ENCODE peak calls at places on chromosomes 4 and X, in eight cellular contexts. One of them, this sample, is unnamed.

GRCh38 chr4:169266081-169266480 is 4.7 kb downstream of the SH3RF1 start:
- DNase-seq in AG09309: no peak
- DNase-seq in esophagus squamous epithelium: no peak
- DNase-seq in neural progenitor cell: no peak
- DNase-seq in body of pancreas: no peak
- DNase-seq in mesenchymal stem cell: no peak
- DNase-seq in AG04449: no peak
- DNase-seq in astrocyte of the spinal cord: no peak
- DNase-seq in this sample: no peak

GRCh38 chrX:149992918-149993317 is 54.6 kb upstream of the EOLA2 start:
- DNase-seq in esophagus squamous epithelium: no peak
- DNase-seq in mesenchymal stem cell: no peak
- DNase-seq in AG09309: no peak
- DNase-seq in AG04449: no peak
- DNase-seq in body of pancreas: no peak
- DNase-seq in neural progenitor cell: no peak
- DNase-seq in astrocyte of the spinal cord: no peak
- DNase-seq in this sample: no peak

GRCh38 chrX:133655914-133656265 is 240.6 kb upstream of the GPC4 start:
- DNase-seq in AG09309: no peak
- DNase-seq in mesenchymal stem cell: peak
- DNase-seq in body of pancreas: no peak
- DNase-seq in esophagus squamous epithelium: no peak
- DNase-seq in neural progenitor cell: no peak
- DNase-seq in astrocyte of the spinal cord: no peak
- DNase-seq in AG04449: no peak
- DNase-seq in this sample: no peak

GRCh38 chr4:22356996-22357596 is 158.8 kb downstream of the ADGRA3 start:
- DNase-seq in esophagus squamous epithelium: no peak
- DNase-seq in AG09309: peak
- DNase-seq in body of pancreas: no peak
- DNase-seq in AG04449: no peak
- DNase-seq in mesenchymal stem cell: peak
- DNase-seq in neural progenitor cell: no peak
- DNase-seq in astrocyte of the spinal cord: peak
- DNase-seq in this sample: peak

GRCh38 chr4:3442959-3443749 is 1.4 kb downstream of the HGFAC start:
- DNase-seq in AG09309: no peak
- DNase-seq in body of pancreas: no peak
- DNase-seq in AG04449: no peak
- DNase-seq in esophagus squamous epithelium: no peak
- DNase-seq in neural progenitor cell: peak
- DNase-seq in mesenchymal stem cell: peak
- DNase-seq in astrocyte of the spinal cord: no peak
- DNase-seq in this sample: peak

GRCh38 chr4:7960790-7961655 is 21.4 kb upstream of the AFAP1 start:
- DNase-seq in mesenchymal stem cell: peak
- DNase-seq in body of pancreas: peak
- DNase-seq in AG04449: peak
- DNase-seq in AG09309: peak
- DNase-seq in astrocyte of the spinal cord: peak
- DNase-seq in neural progenitor cell: no peak
- DNase-seq in esophagus squamous epithelium: no peak
- DNase-seq in this sample: no peak

GRCh38 chrX:131836161-131836560 is 186.9 kb upstream of the STK26 start:
- DNase-seq in body of pancreas: no peak
- DNase-seq in mesenchymal stem cell: no peak
- DNase-seq in astrocyte of the spinal cord: no peak
- DNase-seq in AG09309: no peak
- DNase-seq in neural progenitor cell: no peak
- DNase-seq in AG04449: no peak
- DNase-seq in esophagus squamous epithelium: no peak
- DNase-seq in this sample: no peak

GRCh38 chr4:61149278-61149677 is 50.8 kb upstream of the ADGRL3 start:
- DNase-seq in astrocyte of the spinal cord: peak
- DNase-seq in mesenchymal stem cell: peak
- DNase-seq in AG09309: no peak
- DNase-seq in neural progenitor cell: no peak
- DNase-seq in esophagus squamous epithelium: no peak
- DNase-seq in AG04449: no peak
- DNase-seq in body of pancreas: no peak
- DNase-seq in this sample: no peak

GRCh38 chrX:152405561-152405960 is 45.6 kb downstream of the GABRA3 start:
- DNase-seq in body of pancreas: no peak
- DNase-seq in AG09309: no peak
- DNase-seq in astrocyte of the spinal cord: no peak
- DNase-seq in AG04449: no peak
- DNase-seq in neural progenitor cell: no peak
- DNase-seq in mesenchymal stem cell: no peak
- DNase-seq in esophagus squamous epithelium: no peak
- DNase-seq in this sample: peak

GRCh38 chr4:134278675-134279074 is 77.1 kb upstream of the PABPC4L start:
- DNase-seq in AG09309: no peak
- DNase-seq in body of pancreas: no peak
- DNase-seq in mesenchymal stem cell: peak
- DNase-seq in esophagus squamous epithelium: no peak
- DNase-seq in neural progenitor cell: no peak
- DNase-seq in AG04449: no peak
- DNase-seq in astrocyte of the spinal cord: no peak
- DNase-seq in this sample: no peak

GRCh38 chr4:176444741-176445140 is 125.0 kb downstream of the SPCS3 start:
- DNase-seq in AG09309: peak
- DNase-seq in mesenchymal stem cell: peak
- DNase-seq in neural progenitor cell: no peak
- DNase-seq in AG04449: no peak
- DNase-seq in esophagus squamous epithelium: no peak
- DNase-seq in body of pancreas: no peak
- DNase-seq in astrocyte of the spinal cord: peak
- DNase-seq in this sample: no peak

GRCh38 chr4:176439611-176440010 is 119.8 kb downstream of the SPCS3 start:
- DNase-seq in astrocyte of the spinal cord: no peak
- DNase-seq in body of pancreas: no peak
- DNase-seq in AG09309: no peak
- DNase-seq in mesenchymal stem cell: no peak
- DNase-seq in neural progenitor cell: no peak
- DNase-seq in AG04449: no peak
- DNase-seq in esophagus squamous epithelium: no peak
- DNase-seq in this sample: no peak

GRCh38 chr4:176441594-176441993 is 121.8 kb downstream of the SPCS3 start:
- DNase-seq in body of pancreas: no peak
- DNase-seq in AG04449: no peak
- DNase-seq in mesenchymal stem cell: no peak
- DNase-seq in AG09309: no peak
- DNase-seq in esophagus squamous epithelium: no peak
- DNase-seq in astrocyte of the spinal cord: no peak
- DNase-seq in neural progenitor cell: no peak
- DNase-seq in this sample: no peak

GRCh38 chr4:176443117-176443516 is 123.4 kb downstream of the SPCS3 start:
- DNase-seq in AG09309: peak
- DNase-seq in body of pancreas: no peak
- DNase-seq in AG04449: peak
- DNase-seq in esophagus squamous epithelium: no peak
- DNase-seq in astrocyte of the spinal cord: peak
- DNase-seq in neural progenitor cell: no peak
- DNase-seq in mesenchymal stem cell: peak
- DNase-seq in this sample: no peak

DNA sequence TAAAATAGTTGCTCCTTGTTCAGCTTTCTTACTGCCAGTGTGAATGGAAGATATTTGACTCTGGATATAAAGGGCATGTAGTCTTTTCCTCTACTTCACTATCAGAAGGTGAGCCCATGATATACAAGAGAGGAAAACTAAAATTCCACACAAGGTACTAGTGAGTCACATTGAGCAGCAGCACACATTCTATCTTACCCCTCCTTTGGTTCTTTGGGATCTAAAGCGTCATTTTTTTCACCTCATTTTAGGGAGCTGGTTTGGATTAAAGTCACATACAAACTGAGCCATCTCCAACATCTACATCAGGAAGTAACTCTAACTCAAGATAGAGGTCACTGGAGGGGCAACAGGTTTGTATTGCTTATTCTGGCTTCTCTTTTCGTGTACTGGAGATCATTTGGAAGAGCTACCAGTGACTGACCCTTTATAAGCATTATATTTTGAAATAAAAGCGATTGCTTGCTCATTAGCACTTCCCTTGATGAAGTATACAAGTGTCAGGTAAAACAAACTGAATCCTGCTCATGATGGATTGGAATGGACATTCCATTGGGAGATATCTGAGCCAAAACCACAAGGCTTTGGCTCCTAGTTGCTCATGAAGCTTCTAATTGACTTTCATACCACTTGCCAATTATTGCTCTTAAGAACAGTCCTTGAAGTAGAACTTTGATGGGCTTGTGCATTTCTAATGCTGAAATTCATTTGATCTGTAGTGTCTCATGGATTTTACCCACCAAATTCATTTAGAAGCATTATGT is 124.1 kb downstream of the SPCS3 start:
- DNase-seq in body of pancreas: no peak
- DNase-seq in esophagus squamous epithelium: no peak
- DNase-seq in AG09309: peak
- DNase-seq in astrocyte of the spinal cord: peak
- DNase-seq in mesenchymal stem cell: peak
- DNase-seq in neural progenitor cell: no peak
- DNase-seq in AG04449: no peak
- DNase-seq in this sample: no peak
- H3K4me3 ChIP-seq in body of pancreas: no peak
- H3K4me3 ChIP-seq in esophagus squamous epithelium: no peak
- H3K4me3 ChIP-seq in AG09309: no peak
- H3K4me3 ChIP-seq in astrocyte of the spinal cord: no peak
- H3K4me3 ChIP-seq in mesenchymal stem cell: no peak
- H3K4me3 ChIP-seq in neural progenitor cell: no peak
- H3K4me3 ChIP-seq in AG04449: no peak
- H3K4me3 ChIP-seq in this sample: no peak

DNA sequence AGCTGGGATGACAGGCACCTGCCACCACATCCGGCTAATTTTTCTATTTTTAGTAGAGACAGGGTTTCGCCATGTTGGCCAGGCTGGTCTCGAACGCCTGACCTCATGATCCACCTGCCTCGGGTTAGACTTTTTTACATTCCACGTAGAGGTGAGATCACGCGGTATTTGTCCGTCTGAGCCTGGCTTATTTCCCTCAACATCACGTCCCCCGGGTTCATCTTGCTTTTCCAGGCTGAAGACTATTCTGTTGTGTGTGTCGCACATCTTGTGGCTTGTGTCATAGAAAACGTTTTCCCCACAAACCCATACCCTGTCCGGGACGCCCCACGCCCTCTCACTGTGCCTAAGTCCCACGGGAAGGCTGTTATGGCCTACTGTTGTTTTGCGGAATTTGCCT is 185.3 kb downstream of the CRLF2 start:
- DNase-seq in AG04449: no peak
- DNase-seq in neural progenitor cell: no peak
- DNase-seq in astrocyte of the spinal cord: no peak
- DNase-seq in mesenchymal stem cell: no peak
- DNase-seq in esophagus squamous epithelium: no peak
- DNase-seq in AG09309: no peak
- DNase-seq in body of pancreas: no peak
- DNase-seq in this sample: no peak
- H3K4me3 ChIP-seq in AG04449: no peak
- H3K4me3 ChIP-seq in neural progenitor cell: no peak
- H3K4me3 ChIP-seq in astrocyte of the spinal cord: no peak
- H3K4me3 ChIP-seq in mesenchymal stem cell: no peak
- H3K4me3 ChIP-seq in esophagus squamous epithelium: no peak
- H3K4me3 ChIP-seq in AG09309: no peak
- H3K4me3 ChIP-seq in body of pancreas: no peak
- H3K4me3 ChIP-seq in this sample: no peak

DNA sequence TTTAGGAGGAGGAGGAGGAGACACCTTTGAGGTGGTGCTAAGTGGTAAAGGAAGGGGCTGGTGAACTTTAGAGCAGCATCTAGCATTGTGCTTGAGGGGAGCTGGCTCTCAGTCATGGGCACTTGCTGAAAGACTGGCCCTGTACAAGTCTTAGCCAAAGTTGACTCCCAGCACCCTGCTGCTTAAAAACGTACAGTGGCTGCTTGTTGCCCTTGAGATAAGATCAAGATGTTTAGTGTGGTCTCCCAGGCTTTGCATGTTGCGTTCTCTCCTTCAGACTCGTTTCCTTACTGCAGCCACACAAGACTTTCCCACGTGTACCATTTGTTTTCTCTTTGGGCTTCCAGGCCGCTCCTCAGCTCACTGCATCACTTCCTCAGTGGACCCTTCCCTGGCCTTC is 1.8 kb downstream of the MED28 start:
- DNase-seq in esophagus squamous epithelium: no peak
- DNase-seq in AG04449: no peak
- DNase-seq in mesenchymal stem cell: no peak
- DNase-seq in AG09309: no peak
- DNase-seq in astrocyte of the spinal cord: no peak
- DNase-seq in neural progenitor cell: no peak
- DNase-seq in body of pancreas: no peak
- DNase-seq in this sample: no peak
- H3K4me3 ChIP-seq in esophagus squamous epithelium: no peak
- H3K4me3 ChIP-seq in AG04449: peak
- H3K4me3 ChIP-seq in mesenchymal stem cell: peak
- H3K4me3 ChIP-seq in AG09309: no peak
- H3K4me3 ChIP-seq in astrocyte of the spinal cord: no peak
- H3K4me3 ChIP-seq in neural progenitor cell: peak
- H3K4me3 ChIP-seq in body of pancreas: no peak
- H3K4me3 ChIP-seq in this sample: peak

DNA sequence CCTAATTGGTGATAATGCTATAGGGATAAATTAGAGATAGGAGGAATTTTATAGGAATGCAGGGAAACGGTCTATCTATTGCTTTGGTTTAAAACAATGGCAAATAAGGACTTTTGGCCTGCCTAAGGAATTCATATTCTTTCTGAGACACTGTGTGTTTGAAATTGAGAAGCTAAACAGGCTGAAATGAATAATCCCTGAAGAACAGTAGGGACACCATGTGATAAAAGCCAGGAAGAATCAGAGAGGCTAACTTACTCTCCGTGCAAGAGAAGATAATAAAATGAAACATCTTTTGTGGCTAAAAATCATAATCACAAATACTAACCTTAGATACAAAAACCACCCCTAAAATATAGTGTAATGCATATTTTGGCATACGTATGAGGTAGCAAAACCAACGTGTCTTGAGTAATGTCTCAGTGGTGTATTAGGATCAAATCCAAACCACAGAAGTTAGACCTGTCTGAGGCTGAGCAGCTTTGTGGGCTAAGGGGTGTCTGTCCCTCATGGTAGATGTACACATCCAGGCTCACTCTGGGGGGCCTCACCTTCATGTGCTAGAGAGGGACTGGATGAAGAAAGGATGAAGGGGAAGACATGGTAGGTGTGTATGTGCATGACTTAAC is 187.8 kb upstream of the TBC1D9 start:
- DNase-seq in body of pancreas: no peak
- DNase-seq in neural progenitor cell: no peak
- DNase-seq in mesenchymal stem cell: no peak
- DNase-seq in AG04449: peak
- DNase-seq in esophagus squamous epithelium: no peak
- DNase-seq in astrocyte of the spinal cord: peak
- DNase-seq in AG09309: no peak
- DNase-seq in this sample: no peak
- H3K4me3 ChIP-seq in body of pancreas: no peak
- H3K4me3 ChIP-seq in neural progenitor cell: no peak
- H3K4me3 ChIP-seq in mesenchymal stem cell: no peak
- H3K4me3 ChIP-seq in AG04449: no peak
- H3K4me3 ChIP-seq in esophagus squamous epithelium: no peak
- H3K4me3 ChIP-seq in astrocyte of the spinal cord: no peak
- H3K4me3 ChIP-seq in AG09309: no peak
- H3K4me3 ChIP-seq in this sample: no peak

GRCh38 chr4:54942735-54943134 is 182.7 kb downstream of the KDR start:
- DNase-seq in mesenchymal stem cell: no peak
- DNase-seq in esophagus squamous epithelium: no peak
- DNase-seq in AG09309: no peak
- DNase-seq in body of pancreas: no peak
- DNase-seq in astrocyte of the spinal cord: no peak
- DNase-seq in neural progenitor cell: no peak
- DNase-seq in AG04449: no peak
- DNase-seq in this sample: no peak
- H3K4me3 ChIP-seq in mesenchymal stem cell: no peak
- H3K4me3 ChIP-seq in esophagus squamous epithelium: no peak
- H3K4me3 ChIP-seq in AG09309: no peak
- H3K4me3 ChIP-seq in body of pancreas: no peak
- H3K4me3 ChIP-seq in astrocyte of the spinal cord: no peak
- H3K4me3 ChIP-seq in neural progenitor cell: no peak
- H3K4me3 ChIP-seq in AG04449: no peak
- H3K4me3 ChIP-seq in this sample: no peak